ENCODE peak calls at places on chromosomes 7 and 10, in seven cellular contexts. B, J, I, O, X, L and N are unnamed samples.

GRCh38 chr7:32216759-32217158 is 146.6 kb upstream of the PDE1C start:
- DNase-seq in B (no peak), J (no peak), I (no peak), O (no peak), X (no peak), L (no peak), N (no peak)

GRCh38 chr10:108180883-108181282 is 1016.4 kb upstream of the SORCS1 start:
- DNase-seq in B (no peak), J (no peak), I (no peak), O (peak; percentile 49), X (no peak), L (no peak), N (no peak)

GRCh38 chr10:103884681-103885139 is 29.3 kb upstream of the SH3PXD2A start:
- DNase-seq in B (no peak), J (no peak), I (peak; percentile 72), O (peak; percentile 75), X (no peak), L (no peak), N (peak; percentile 59)

GRCh38 chr7:115097175-115097671 is 175.3 kb downstream of the MDFIC start:
- DNase-seq in B (no peak), J (no peak), I (peak; percentile 68), O (peak; percentile 79), X (peak; percentile 49), L (no peak), N (no peak)

GRCh38 chr10:67612577-67613537 is 83.1 kb downstream of the CTNNA3 start:
- DNase-seq in B (no peak), J (no peak), I (peak; percentile 45), O (peak; percentile 62), X (no peak), L (no peak), N (no peak)

GRCh38 chr7:67406941-67407340 is 410.3 kb downstream of the TYW1 start:
- DNase-seq in B (no peak), J (no peak), I (peak; percentile 1), O (no peak), X (no peak), L (no peak), N (no peak)

GRCh38 chr7:1534330-1535099 is 4.0 kb downstream of the MAFK start:
- DNase-seq in B (peak; percentile 40), J (no peak), I (no peak), O (no peak), X (no peak), L (peak; percentile 75), N (no peak)

GRCh38 chr10:109961181-109962001 is 38.1 kb upstream of the XPNPEP1 start:
- DNase-seq in B (no peak), J (no peak), I (no peak), O (peak; percentile 38), X (no peak), L (no peak), N (peak; percentile 40)

GRCh38 chr7:97001656-97002554 is 3.4 kb upstream of the DLX6 start:
- DNase-seq in B (no peak), J (no peak), I (no peak), O (no peak), X (no peak), L (peak; percentile 37), N (no peak)

GRCh38 chr7:74092964-74093339 is 9.3 kb downstream of the LIMK1 start:
- DNase-seq in B (peak; percentile 58), J (peak; percentile 71), I (peak; percentile 39), O (no peak), X (no peak), L (peak; percentile 87), N (no peak)

GRCh38 chr7:142323706-142324105 is 65.8 kb upstream of the PRSS58 start:
- DNase-seq in B (peak; percentile 42), J (no peak), I (peak; percentile 8), O (peak; percentile 57), X (no peak), L (no peak), N (peak; percentile 95)

GRCh38 chr10:34748767-34749166 is 66.3 kb downstream of the PARD3 start:
- DNase-seq in B (no peak), J (no peak), I (no peak), O (no peak), X (no peak), L (no peak), N (no peak)

GRCh38 chr7:99137418-99138180 is 6.3 kb downstream of the SMURF1 start:
- DNase-seq in B (no peak), J (no peak), I (peak; percentile 84), O (no peak), X (peak; percentile 79), L (no peak), N (no peak)

GRCh38 chr10:102775201-102775972 is 31.6 kb downstream of the WBP1L start:
- DNase-seq in B (no peak), J (peak; percentile 92), I (peak; percentile 66), O (no peak), X (no peak), L (peak; percentile 79), N (peak; percentile 55)

GRCh38 chr10:36042135-36042534 is 400.0 kb upstream of the FZD8 start:
- DNase-seq in B (no peak), J (no peak), I (no peak), O (no peak), X (no peak), L (no peak), N (no peak)

GRCh38 chr7:44104880-44105771 is 981 bp downstream of the AEBP1 start:
- DNase-seq in B (peak; percentile 26), J (peak; percentile 81), I (peak; percentile 60), O (no peak), X (no peak), L (peak; percentile 81), N (no peak)

GRCh38 chr7:44105832-44106231 is 1.7 kb downstream of the AEBP1 start:
- DNase-seq in B (no peak), J (no peak), I (no peak), O (no peak), X (no peak), L (no peak), N (no peak)

GRCh38 chr7:44107961-44108767 is 4.0 kb downstream of the AEBP1 start:
- DNase-seq in B (no peak), J (no peak), I (no peak), O (no peak), X (no peak), L (peak; percentile 73), N (no peak)

GRCh38 chr7:44107116-44107960 is 3.2 kb downstream of the AEBP1 start:
- DNase-seq in B (peak; percentile 16), J (no peak), I (no peak), O (no peak), X (no peak), L (peak; percentile 66), N (no peak)

DNA sequence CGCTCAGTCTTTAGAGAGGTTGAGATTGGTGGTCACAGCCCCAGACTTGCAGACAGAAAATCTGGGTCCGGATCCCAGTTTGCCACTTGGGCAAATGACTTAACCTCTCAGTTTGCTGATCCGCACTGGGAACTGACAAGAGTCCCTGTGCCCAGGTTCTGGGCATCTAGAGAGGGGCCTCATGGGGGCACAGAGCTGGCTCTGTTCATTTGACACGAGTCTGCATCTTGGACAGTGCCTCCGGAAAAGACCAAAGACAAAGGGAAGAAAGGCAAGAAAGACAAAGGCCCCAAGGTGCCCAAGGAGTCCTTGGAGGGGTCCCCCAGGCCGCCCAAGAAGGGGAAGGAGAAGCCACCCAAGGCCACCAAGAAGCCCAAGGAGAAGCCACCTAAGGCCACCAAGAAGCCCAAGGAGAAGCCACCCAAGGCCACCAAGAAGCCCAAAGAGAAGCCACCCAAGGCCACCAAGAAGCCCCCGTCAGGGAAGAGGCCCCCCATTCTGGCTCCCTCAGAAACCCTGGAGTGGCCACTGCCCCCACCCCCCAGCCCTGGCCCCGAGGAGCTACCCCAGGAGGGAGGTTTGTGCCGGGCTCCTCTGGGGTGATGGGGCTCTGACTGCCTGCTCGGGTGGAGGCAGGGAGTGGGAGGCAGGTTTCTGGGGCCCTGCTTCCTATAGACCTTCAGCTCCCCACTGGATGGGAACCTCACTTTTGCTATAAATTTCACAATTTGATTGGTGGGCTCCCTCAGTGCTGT is 2.3 kb downstream of the AEBP1 start:
- DNase-seq in B (peak; percentile 14), J (no peak), I (no peak), O (no peak), X (no peak), L (peak; percentile 56), N (no peak)
- H3K4me3 ChIP-seq in B (no peak overlapping the region), J (peak overlapping the region; percentile 58), I (no peak overlapping the region), O (no peak overlapping the region), X (no peak overlapping the region), L (no peak overlapping the region), N (no peak overlapping the region)

DNA sequence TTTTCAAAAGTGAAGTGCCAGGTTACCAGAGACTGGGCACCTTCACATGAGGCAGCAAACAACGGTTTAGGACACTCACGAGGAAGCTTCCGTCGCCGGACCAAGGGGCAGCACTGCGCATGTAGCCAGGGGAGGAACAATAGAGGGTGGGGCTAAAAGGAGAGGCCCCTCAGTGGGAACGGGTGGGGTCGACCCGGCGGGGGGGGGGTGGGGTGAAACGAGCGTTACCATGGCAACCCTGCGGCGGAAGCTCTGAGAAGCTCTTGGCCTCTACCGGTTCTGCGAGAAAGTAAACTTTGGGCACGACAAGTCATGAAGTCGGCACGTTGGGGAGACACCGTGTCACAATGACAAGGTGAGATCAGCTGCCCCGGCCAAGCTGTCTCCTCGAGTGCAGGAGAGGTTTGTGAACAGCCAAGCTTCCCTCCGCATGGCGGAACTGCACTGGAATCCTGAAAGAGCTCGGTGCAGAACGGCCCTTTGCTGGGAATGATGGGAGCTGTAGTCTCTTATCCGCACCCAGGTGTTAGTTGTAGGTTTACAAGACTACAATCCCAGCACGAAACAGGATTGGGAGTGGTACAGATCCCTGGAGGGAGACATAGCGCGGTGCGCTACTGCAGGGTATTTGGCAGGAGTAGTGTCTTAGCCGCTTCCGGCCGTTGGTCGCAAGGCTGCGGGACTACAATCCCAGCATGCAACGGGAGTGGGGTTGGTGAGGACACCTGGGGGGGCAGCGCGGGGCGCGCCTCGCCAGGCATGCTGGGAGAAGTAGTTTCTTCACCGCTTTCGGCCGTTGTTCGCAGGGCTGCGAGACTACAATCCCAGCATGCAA is 72.8 kb upstream of the ZNF722 start:
- DNase-seq in B (peak; percentile 93), J (peak; percentile 93), I (peak; percentile 18), O (peak; percentile 88), X (no peak), L (peak; percentile 97), N (peak; percentile 40)
- H3K9me3 ChIP-seq in B (peaks cover 13% of the 10 kb centered on the region), J (no peaks in the 10 kb centered on the region), I (no peaks in the 10 kb centered on the region), O (no peaks in the 10 kb centered on the region), X (peaks cover 38% of the 10 kb centered on the region), L (no peaks in the 10 kb centered on the region), N (peaks cover 13% of the 10 kb centered on the region)

DNA sequence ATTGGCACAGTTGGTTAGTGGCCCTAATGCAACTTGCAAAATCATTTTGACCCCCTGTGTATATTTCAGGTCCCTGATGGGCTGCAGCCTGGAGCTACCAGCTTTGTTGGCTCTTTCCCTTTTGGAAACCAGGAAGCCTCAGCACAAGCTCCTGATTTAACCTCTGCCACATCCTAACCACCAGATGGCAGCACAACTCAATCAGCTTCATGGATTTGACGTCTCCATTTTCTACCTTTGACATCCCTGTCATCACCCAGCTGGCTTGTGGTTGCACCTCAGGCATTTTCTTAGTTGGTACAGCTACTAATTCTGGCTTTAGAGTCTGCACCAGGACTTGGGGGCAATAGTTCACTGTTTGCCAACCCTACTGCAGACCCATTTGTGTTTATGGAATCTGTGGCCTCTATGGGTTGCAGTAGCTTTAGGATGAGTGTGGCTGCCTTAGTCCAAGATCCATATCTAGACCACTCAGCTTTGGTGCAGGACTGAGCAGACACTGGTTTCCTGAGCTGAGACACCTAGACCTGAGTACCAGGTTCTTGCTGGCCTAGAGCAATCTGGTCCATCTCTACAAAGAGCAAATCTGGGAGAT is 456.2 kb downstream of the REEP3 start:
- DNase-seq in B (no peak), J (no peak), I (peak; percentile 51), O (peak; percentile 79), X (no peak), L (no peak), N (peak; percentile 61)
- TF ChIP-seq CTCF in B (peak; percentile 24), J (no peak), I (peak; percentile 70), O (peak; percentile 86), X (peak; percentile 53), L (peak; percentile 52), N (peak; percentile 79)

GRCh38 chr10:12264204-12264908 is 68.4 kb downstream of the CDC123 start:
- DNase-seq in B (peak; percentile 89), J (peak; percentile 72), I (peak; percentile 77), O (peak; percentile 65), X (peak; percentile 34), L (peak; percentile 91), N (peak; percentile 65)
- H3K4me3 ChIP-seq in B (no peak overlapping the region), J (peak overlapping the region; percentile 41), I (no peak overlapping the region), O (peak overlapping the region; percentile 39), X (peak overlapping the region; percentile 54), L (peak overlapping the region; percentile 63), N (peak overlapping the region; percentile 34)